ENCODE peak calls at places on chromosome 11, in eight cellular contexts. F, J, H, U, O, X, R and B are unnamed samples.

GRCh38 chr11:33868646-33869461 is 23.0 kb downstream of the LMO2 start:
- DNase-seq in J (no peak), O (no peak), R (no peak), X (no peak), H (no peak), U (no peak), F (peak; percentile 21), B (peak; percentile 28)

GRCh38 chr11:12496181-12497025 is 119.0 kb downstream of the PARVA start:
- DNase-seq in U (no peak), H (no peak), O (no peak), R (no peak), X (no peak), J (no peak), F (no peak), B (no peak)

GRCh38 chr11:134024420-134025085 is 44.3 kb upstream of the JAM3 start:
- DNase-seq in X (no peak), H (no peak), R (peak; percentile 97), F (no peak), O (no peak), U (no peak), J (no peak), B (no peak)

GRCh38 chr11:134358853-134359490 is 27.2 kb downstream of the GLB1L2 start:
- DNase-seq in F (no peak), J (no peak), H (peak; percentile 56), X (no peak), O (no peak), R (no peak), U (peak; percentile 26), B (no peak)

GRCh38 chr11:18394928-18395734 is 768 bp downstream of the LDHA start:
- DNase-seq in X (peak; percentile 31), H (no peak), U (no peak), F (no peak), R (peak; percentile 25), O (no peak), J (no peak), B (peak; percentile 31)

GRCh38 chr11:74615311-74615710 is 22.9 kb downstream of the POLD3 start:
- DNase-seq in F (no peak), J (no peak), H (no peak), X (no peak), U (no peak), R (no peak), O (no peak), B (no peak)

GRCh38 chr11:43930868-43931716 is 11.3 kb upstream of the C11orf96 start:
- DNase-seq in F (no peak), O (no peak), J (no peak), U (no peak), R (no peak), X (peak; percentile 84), H (no peak), B (no peak)

GRCh38 chr11:75821202-75821601 is 6.2 kb downstream of the UVRAG start:
- DNase-seq in O (no peak), U (no peak), H (no peak), X (no peak), F (no peak), J (no peak), R (no peak), B (no peak)

GRCh38 chr11:2012440-2012839 is 14.8 kb upstream of the H19 start:
- DNase-seq in J (no peak), U (no peak), R (no peak), O (no peak), H (no peak), F (no peak), X (no peak), B (no peak)

GRCh38 chr11:57405271-57405890 is 14.9 kb upstream of the PRG2 start:
- DNase-seq in U (no peak), F (no peak), O (no peak), H (no peak), J (no peak), X (no peak), R (no peak), B (no peak)

GRCh38 chr11:2797181-2797711 is 88.3 kb downstream of the CDKN1C start:
- DNase-seq in R (no peak), H (peak; percentile 56), F (no peak), J (no peak), U (peak; percentile 29), O (no peak), X (no peak), B (peak; percentile 4)

GRCh38 chr11:26028294-26028954 is 303.5 kb upstream of the ANO3 start:
- DNase-seq in H (no peak), F (no peak), R (peak; percentile 13), X (peak; percentile 62), U (no peak), O (no peak), J (no peak), B (no peak)

GRCh38 chr11:94178331-94178730 is 49.7 kb downstream of the PANX1 start:
- DNase-seq in J (no peak), X (no peak), O (no peak), F (no peak), H (no peak), R (no peak), U (no peak), B (no peak)

GRCh38 chr11:23041104-23041503 is 180.8 kb upstream of the CCDC179 start:
- DNase-seq in J (no peak), F (no peak), R (no peak), X (no peak), H (no peak), O (no peak), U (no peak), B (no peak)

GRCh38 chr11:61145228-61146005 is 15.8 kb downstream of the VPS37C start:
- DNase-seq in U (no peak), O (no peak), J (no peak), H (peak; percentile 23), X (no peak), R (no peak), F (no peak), B (no peak)

GRCh38 chr11:79092791-79093313 is 348.0 kb downstream of the TENM4 start:
- DNase-seq in H (no peak), U (no peak), J (peak; percentile 55), R (peak; percentile 94), X (peak; percentile 91), O (peak; percentile 99), F (no peak), B (no peak)

GRCh38 chr11:122717264-122717867 is 61.8 kb downstream of the UBASH3B start:
- DNase-seq in R (no peak), X (no peak), H (no peak), F (no peak), J (no peak), O (no peak), U (no peak), B (no peak)

GRCh38 chr11:65896009-65896999 is 3.9 kb downstream of the FOSL1 start:
- DNase-seq in U (no peak), J (no peak), H (no peak), X (no peak), R (no peak), F (no peak), O (no peak), B (no peak)

GRCh38 chr11:10727259-10727851 is 23.7 kb upstream of the CTR9 start:
- DNase-seq in O (peak; percentile 82), U (no peak), H (no peak), X (peak; percentile 35), F (no peak), R (no peak), J (no peak), B (no peak)

GRCh38 chr11:108616549-108616948 is 23.0 kb upstream of the EXPH5 start:
- DNase-seq in U (no peak), J (peak; percentile 22), F (no peak), H (no peak), O (peak; percentile 56), R (peak; percentile 95), X (peak; percentile 69), B (no peak)

GRCh38 chr11:106496677-106497076 is 419.2 kb downstream of the AASDHPPT start:
- DNase-seq in O (no peak), R (no peak), H (no peak), U (no peak), X (no peak), J (no peak), F (no peak), B (no peak)

GRCh38 chr11:10865837-10866270 is 8.0 kb upstream of the ZBED5 start:
- DNase-seq in U (no peak), H (no peak), X (no peak), F (no peak), O (no peak), R (no peak), J (no peak), B (no peak)

GRCh38 chr11:2797741-2798361 is 87.7 kb downstream of the CDKN1C start:
- DNase-seq in F (no peak), U (peak; percentile 27), J (no peak), X (no peak), R (no peak), H (peak; percentile 62), O (no peak), B (peak; percentile 9)

GRCh38 chr11:65891180-65892136 is 985 bp downstream of the CCDC85B start:
- DNase-seq in J (peak; percentile 60), X (no peak), H (peak; percentile 80), R (no peak), F (peak; percentile 78), U (no peak), O (no peak), B (no peak)

DNA sequence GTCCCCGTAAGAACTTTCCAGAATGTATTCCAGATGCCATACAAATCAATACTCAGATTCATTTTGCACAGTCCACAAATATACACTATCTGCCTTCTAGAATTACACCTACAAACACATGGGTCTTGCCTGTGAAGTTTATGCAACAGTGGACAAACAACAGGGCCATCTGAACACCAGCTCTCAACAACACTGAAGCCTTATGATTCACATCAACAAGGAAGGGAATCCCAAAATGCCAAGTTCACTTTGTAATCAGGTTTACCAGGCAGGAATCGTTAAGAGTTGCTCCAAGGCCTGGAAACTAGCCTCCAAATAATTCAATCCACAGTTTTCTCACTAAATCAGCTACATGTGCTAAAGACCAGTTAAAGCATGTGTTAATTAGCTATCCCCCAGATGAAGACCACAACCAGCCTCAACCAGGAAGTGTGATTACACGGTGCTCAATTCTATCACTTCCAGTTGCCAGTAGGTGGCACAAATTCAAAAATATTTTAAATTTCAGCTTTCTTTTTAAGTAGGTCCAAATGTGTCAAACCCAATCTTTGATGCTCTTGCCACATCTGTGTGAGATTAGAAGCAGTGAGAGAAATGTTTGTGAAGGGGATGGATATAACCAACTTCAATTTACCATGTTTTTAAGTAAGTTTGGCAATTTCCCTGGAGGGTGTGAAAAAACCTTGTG is 139.1 kb upstream of the BDNF start:
- DNase-seq in F (no peak), O (peak; percentile 16), R (peak; percentile 9), H (no peak), U (no peak), J (no peak), X (peak; percentile 58), B (no peak)
- TF ChIP-seq CTCF in F (peak; percentile 19), O (peak; percentile 41), R (no peak), H (no peak), U (peak; percentile 39), J (no peak), X (peak; percentile 59), B (no peak)

GRCh38 chr11:118258410-118258809 is 5.7 kb downstream of the MPZL2 start:
- DNase-seq in F (no peak), H (no peak), R (no peak), J (no peak), O (no peak), X (no peak), U (no peak), B (no peak)
- TF ChIP-seq CTCF in F (peak; percentile 32), H (no peak), R (no peak), J (no peak), O (peak; percentile 14), X (peak; percentile 33), U (peak; percentile 62), B (no peak)

GRCh38 chr11:32713496-32713895 is 81.0 kb downstream of the CCDC73 start:
- DNase-seq in X (peak; percentile 15), R (peak; percentile 11), H (no peak), O (no peak), F (no peak), U (no peak), J (peak; percentile 28), B (no peak)
- TF ChIP-seq CTCF in X (peak; percentile 26), R (peak; percentile 11), H (no peak), O (peak; percentile 26), F (no peak), U (peak; percentile 48), J (peak; percentile 54), B (no peak)

GRCh38 chr11:86955111-86955673 is at the start of gene FZD4:
- DNase-seq in F (peak; percentile 94), O (peak; percentile 33), J (peak; percentile 89), X (peak; percentile 91), H (peak; percentile 94), U (peak; percentile 96), R (peak; percentile 90), B (peak; percentile 95)
- TF ChIP-seq CTCF in F (no peak), O (no peak), J (no peak), X (no peak), H (no peak), U (no peak), R (no peak), B (no peak)